ENCODE peak calls at places on chromosomes 4 and X, in four cellular contexts. One of them, this sample, is unnamed.
A peak's percentile ranks its signal among the peaks of the same experiment; 100 is the strongest.

GRCh38 chr4:142817442-142817841 is 28.7 kb downstream of the INPP4B start:
- DNase-seq in GM03348: peak; percentile 65
- DNase-seq in T47D: no peak
- DNase-seq in ureter: no peak
- DNase-seq in this sample: no peak

GRCh38 chr4:97548943-97549583 is 594.2 kb downstream of the STPG2 start:
- DNase-seq in GM03348: no peak
- DNase-seq in T47D: no peak
- DNase-seq in ureter: no peak
- DNase-seq in this sample: no peak

GRCh38 chr4:114811564-114812360 is 213.2 kb downstream of the UGT8 start:
- DNase-seq in GM03348: no peak
- DNase-seq in T47D: no peak
- DNase-seq in ureter: no peak
- DNase-seq in this sample: no peak

GRCh38 chrX:18173494-18174180 is 47.0 kb downstream of the BEND2 start:
- DNase-seq in GM03348: no peak
- DNase-seq in T47D: no peak
- DNase-seq in ureter: no peak
- DNase-seq in this sample: no peak

GRCh38 chr4:84852081-84852480 is 114.4 kb downstream of the WDFY3 start:
- DNase-seq in GM03348: no peak
- DNase-seq in T47D: no peak
- DNase-seq in ureter: no peak
- DNase-seq in this sample: no peak

GRCh38 chr4:152325831-152326230 is 210.1 kb downstream of the FBXW7 start:
- DNase-seq in GM03348: no peak
- DNase-seq in T47D: no peak
- DNase-seq in ureter: no peak
- DNase-seq in this sample: no peak

GRCh38 chrX:11435568-11435967 is 142.4 kb downstream of the AMELX start:
- DNase-seq in GM03348: peak; percentile 41
- DNase-seq in T47D: no peak
- DNase-seq in ureter: no peak
- DNase-seq in this sample: no peak

GRCh38 chr4:56307423-56307822 is 79.9 kb downstream of the AASDH start:
- DNase-seq in GM03348: no peak
- DNase-seq in T47D: no peak
- DNase-seq in ureter: no peak
- DNase-seq in this sample: no peak

GRCh38 chr4:173001571-173001970 is 167.0 kb upstream of the GALNT7 start:
- DNase-seq in GM03348: no peak
- DNase-seq in T47D: no peak
- DNase-seq in ureter: no peak
- DNase-seq in this sample: no peak

GRCh38 chrX:38798956-38799355 is 2.3 kb upstream of the MID1IP1 start:
- DNase-seq in GM03348: peak; percentile 11
- DNase-seq in T47D: no peak
- DNase-seq in ureter: no peak
- DNase-seq in this sample: no peak

GRCh38 chr4:6957994-6958393 is 48.4 kb downstream of the TBC1D14 start:
- DNase-seq in GM03348: no peak
- DNase-seq in T47D: no peak
- DNase-seq in ureter: no peak
- DNase-seq in this sample: peak; percentile 42

GRCh38 chr4:169383724-169384123 is 113.0 kb upstream of the SH3RF1 start:
- DNase-seq in GM03348: peak; percentile 81
- DNase-seq in T47D: no peak
- DNase-seq in ureter: no peak
- DNase-seq in this sample: no peak

GRCh38 chrX:40844476-40844875 is 109.1 kb upstream of the MED14 start:
- DNase-seq in GM03348: no peak
- DNase-seq in T47D: no peak
- DNase-seq in ureter: no peak
- DNase-seq in this sample: no peak

GRCh38 chr4:123060039-123060770 is 137.8 kb upstream of the NUDT6 start:
- DNase-seq in GM03348: no peak
- DNase-seq in T47D: no peak
- DNase-seq in ureter: no peak
- DNase-seq in this sample: no peak